ENCODE peak calls at places on chromosomes 6 and 20, in eight cellular contexts. One of them, this sample, is unnamed.

GRCh38 chr20:18628330-18628941 is 40.6 kb downstream of the DTD1 start:
- DNase-seq in smooth muscle cell of the brain vasculature: no peak
- DNase-seq in nephron progenitor cell: peak; percentile 37
- DNase-seq in GM03348: peak; percentile 39
- DNase-seq in CD4-positive, alpha-beta T cell: no peak
- DNase-seq in astrocyte of the spinal cord: no peak
- DNase-seq in CD8-positive, alpha-beta T cell: no peak
- DNase-seq in HT1080: no peak
- DNase-seq in this sample: no peak

GRCh38 chr6:154298297-154298696 is 58.3 kb downstream of the IPCEF1 start:
- DNase-seq in smooth muscle cell of the brain vasculature: no peak
- DNase-seq in nephron progenitor cell: no peak
- DNase-seq in GM03348: no peak
- DNase-seq in CD4-positive, alpha-beta T cell: no peak
- DNase-seq in astrocyte of the spinal cord: peak; percentile 66
- DNase-seq in CD8-positive, alpha-beta T cell: no peak
- DNase-seq in HT1080: peak; percentile 77
- DNase-seq in this sample: no peak

GRCh38 chr6:154488802-154489437 is 21.6 kb downstream of the CNKSR3 start:
- DNase-seq in smooth muscle cell of the brain vasculature: no peak
- DNase-seq in nephron progenitor cell: no peak
- DNase-seq in GM03348: peak; percentile 66
- DNase-seq in CD4-positive, alpha-beta T cell: no peak
- DNase-seq in astrocyte of the spinal cord: peak; percentile 85
- DNase-seq in CD8-positive, alpha-beta T cell: no peak
- DNase-seq in HT1080: peak; percentile 31
- DNase-seq in this sample: no peak

GRCh38 chr20:25285091-25285647 is 37.3 kb downstream of the PYGB start:
- DNase-seq in smooth muscle cell of the brain vasculature: no peak
- DNase-seq in nephron progenitor cell: no peak
- DNase-seq in GM03348: no peak
- DNase-seq in CD4-positive, alpha-beta T cell: no peak
- DNase-seq in astrocyte of the spinal cord: no peak
- DNase-seq in CD8-positive, alpha-beta T cell: no peak
- DNase-seq in HT1080: no peak
- DNase-seq in this sample: no peak

GRCh38 chr20:51360451-51361230 is 181.9 kb downstream of the NFATC2 start:
- DNase-seq in smooth muscle cell of the brain vasculature: peak; percentile 82
- DNase-seq in nephron progenitor cell: no peak
- DNase-seq in GM03348: peak; percentile 89
- DNase-seq in CD4-positive, alpha-beta T cell: no peak
- DNase-seq in astrocyte of the spinal cord: peak; percentile 100
- DNase-seq in CD8-positive, alpha-beta T cell: no peak
- DNase-seq in HT1080: peak; percentile 100
- DNase-seq in this sample: no peak

GRCh38 chr6:169171010-169171409 is 82.6 kb downstream of the THBS2 start:
- DNase-seq in smooth muscle cell of the brain vasculature: no peak
- DNase-seq in nephron progenitor cell: no peak
- DNase-seq in GM03348: no peak
- DNase-seq in CD4-positive, alpha-beta T cell: no peak
- DNase-seq in astrocyte of the spinal cord: no peak
- DNase-seq in CD8-positive, alpha-beta T cell: no peak
- DNase-seq in HT1080: no peak
- DNase-seq in this sample: no peak

GRCh38 chr6:15555101-15556038 is 107.5 kb downstream of the DTNBP1 start:
- DNase-seq in smooth muscle cell of the brain vasculature: no peak
- DNase-seq in nephron progenitor cell: no peak
- DNase-seq in GM03348: no peak
- DNase-seq in CD4-positive, alpha-beta T cell: no peak
- DNase-seq in astrocyte of the spinal cord: no peak
- DNase-seq in CD8-positive, alpha-beta T cell: no peak
- DNase-seq in HT1080: peak; percentile 34
- DNase-seq in this sample: no peak

GRCh38 chr20:59955131-59955796 is 3.0 kb upstream of the CDH26 start:
- DNase-seq in smooth muscle cell of the brain vasculature: no peak
- DNase-seq in nephron progenitor cell: no peak
- DNase-seq in GM03348: peak; percentile 24
- DNase-seq in CD4-positive, alpha-beta T cell: no peak
- DNase-seq in astrocyte of the spinal cord: no peak
- DNase-seq in CD8-positive, alpha-beta T cell: no peak
- DNase-seq in HT1080: no peak
- DNase-seq in this sample: no peak

GRCh38 chr6:116482780-116483179 is 21.6 kb downstream of the CALHM6 start:
- DNase-seq in smooth muscle cell of the brain vasculature: no peak
- DNase-seq in nephron progenitor cell: no peak
- DNase-seq in GM03348: no peak
- DNase-seq in CD4-positive, alpha-beta T cell: no peak
- DNase-seq in astrocyte of the spinal cord: no peak
- DNase-seq in CD8-positive, alpha-beta T cell: no peak
- DNase-seq in HT1080: no peak
- DNase-seq in this sample: no peak

GRCh38 chr6:2111162-2111677 is 134.2 kb downstream of the GMDS start:
- DNase-seq in smooth muscle cell of the brain vasculature: no peak
- DNase-seq in nephron progenitor cell: no peak
- DNase-seq in GM03348: peak; percentile 69
- DNase-seq in CD4-positive, alpha-beta T cell: no peak
- DNase-seq in astrocyte of the spinal cord: peak; percentile 81
- DNase-seq in CD8-positive, alpha-beta T cell: no peak
- DNase-seq in HT1080: peak; percentile 47
- DNase-seq in this sample: no peak

GRCh38 chr6:118017301-118017854 is 110.3 kb downstream of the SLC35F1 start:
- DNase-seq in smooth muscle cell of the brain vasculature: no peak
- DNase-seq in nephron progenitor cell: no peak
- DNase-seq in GM03348: no peak
- DNase-seq in CD4-positive, alpha-beta T cell: no peak
- DNase-seq in astrocyte of the spinal cord: no peak
- DNase-seq in CD8-positive, alpha-beta T cell: no peak
- DNase-seq in HT1080: no peak
- DNase-seq in this sample: no peak

GRCh38 chr6:90425161-90425641 is 128.6 kb upstream of the BACH2 start:
- DNase-seq in smooth muscle cell of the brain vasculature: no peak
- DNase-seq in nephron progenitor cell: no peak
- DNase-seq in GM03348: no peak
- DNase-seq in CD4-positive, alpha-beta T cell: no peak
- DNase-seq in astrocyte of the spinal cord: no peak
- DNase-seq in CD8-positive, alpha-beta T cell: no peak
- DNase-seq in HT1080: no peak
- DNase-seq in this sample: no peak

GRCh38 chr6:149964243-149965190 is 774 bp downstream of the ULBP1 start:
- DNase-seq in smooth muscle cell of the brain vasculature: no peak
- DNase-seq in nephron progenitor cell: peak; percentile 42
- DNase-seq in GM03348: peak; percentile 61
- DNase-seq in CD4-positive, alpha-beta T cell: no peak
- DNase-seq in astrocyte of the spinal cord: peak; percentile 42
- DNase-seq in CD8-positive, alpha-beta T cell: no peak
- DNase-seq in HT1080: no peak
- DNase-seq in this sample: no peak

GRCh38 chr20:5714261-5715041 is 35.8 kb upstream of the SHLD1 start:
- DNase-seq in smooth muscle cell of the brain vasculature: no peak
- DNase-seq in nephron progenitor cell: peak; percentile 14
- DNase-seq in GM03348: no peak
- DNase-seq in CD4-positive, alpha-beta T cell: peak; percentile 74
- DNase-seq in astrocyte of the spinal cord: peak; percentile 18
- DNase-seq in CD8-positive, alpha-beta T cell: peak; percentile 63
- DNase-seq in HT1080: peak; percentile 71
- DNase-seq in this sample: no peak

GRCh38 chr6:31356216-31356945 is 598 bp downstream of the HLA-B start:
- DNase-seq in smooth muscle cell of the brain vasculature: no peak
- DNase-seq in nephron progenitor cell: peak; percentile 34
- DNase-seq in GM03348: peak; percentile 49
- DNase-seq in CD4-positive, alpha-beta T cell: no peak
- DNase-seq in astrocyte of the spinal cord: no peak
- DNase-seq in CD8-positive, alpha-beta T cell: no peak
- DNase-seq in HT1080: no peak
- DNase-seq in this sample: no peak

GRCh38 chr20:19820520-19821211 is 62.6 kb downstream of the RIN2 start:
- DNase-seq in smooth muscle cell of the brain vasculature: no peak
- DNase-seq in nephron progenitor cell: no peak
- DNase-seq in GM03348: no peak
- DNase-seq in CD4-positive, alpha-beta T cell: no peak
- DNase-seq in astrocyte of the spinal cord: no peak
- DNase-seq in CD8-positive, alpha-beta T cell: no peak
- DNase-seq in HT1080: no peak
- DNase-seq in this sample: no peak

GRCh38 chr6:161511455-161512159 is 237.7 kb upstream of the AGPAT4 start:
- DNase-seq in smooth muscle cell of the brain vasculature: no peak
- DNase-seq in nephron progenitor cell: no peak
- DNase-seq in GM03348: no peak
- DNase-seq in CD4-positive, alpha-beta T cell: no peak
- DNase-seq in astrocyte of the spinal cord: no peak
- DNase-seq in CD8-positive, alpha-beta T cell: no peak
- DNase-seq in HT1080: no peak
- DNase-seq in this sample: no peak

GRCh38 chr6:6227896-6228295 is 92.6 kb downstream of the F13A1 start:
- DNase-seq in smooth muscle cell of the brain vasculature: no peak
- DNase-seq in nephron progenitor cell: no peak
- DNase-seq in GM03348: no peak
- DNase-seq in CD4-positive, alpha-beta T cell: no peak
- DNase-seq in astrocyte of the spinal cord: no peak
- DNase-seq in CD8-positive, alpha-beta T cell: no peak
- DNase-seq in HT1080: no peak
- DNase-seq in this sample: no peak